ENCODE peak calls at places on chromosomes 12 and 14, in eight cellular contexts. U is activated T-cell treated with anti-CD3 and anti-CD28 coated beads for 48 hours, V is T1000, Q is skeletal muscle cell, O is KBM-7, S is HS-27A, H is breast epithelium, L is astrocyte of the cerebellum. D is an unnamed sample.

GRCh38 chr12:100027671-100028070 is 42.9 kb upstream of the ANKS1B start:
- DNase-seq in U (no peak), V (no peak), Q (no peak), O (no peak), S (no peak), H (no peak), L (no peak), D (no peak)

GRCh38 chr14:61630399-61630798 is 64.9 kb upstream of the HIF1A start:
- DNase-seq in U (no peak), V (no peak), Q (no peak), O (no peak), S (no peak), H (no peak), L (no peak), D (no peak)

GRCh38 chr14:23153891-23154796 is 29.3 kb downstream of the SLC7A8 start:
- DNase-seq in U (no peak), V (no peak), Q (peak), O (peak), S (no peak), H (peak), L (no peak), D (no peak)

GRCh38 chr12:65568517-65568916 is 255.8 kb upstream of the HMGA2 start:
- DNase-seq in U (no peak), V (no peak), Q (peak), O (no peak), S (peak), H (no peak), L (peak), D (no peak)

GRCh38 chr12:56084958-56085543 is 5.1 kb downstream of the ERBB3 start:
- DNase-seq in U (peak), V (no peak), Q (no peak), O (peak), S (no peak), H (no peak), L (no peak), D (peak)

GRCh38 chr14:105193916-105194782 is 13.0 kb upstream of the NUDT14 start:
- DNase-seq in U (no peak), V (no peak), Q (no peak), O (no peak), S (no peak), H (no peak), L (no peak), D (no peak)

GRCh38 chr12:541676-542289 is 82.0 kb downstream of the B4GALNT3 start:
- DNase-seq in U (no peak), V (no peak), Q (no peak), O (no peak), S (no peak), H (no peak), L (no peak), D (no peak)

GRCh38 chr14:106417224-106418049 is 891.1 kb downstream of the TMEM121 start:
- DNase-seq in U (peak), V (no peak), Q (no peak), O (peak), S (no peak), H (no peak), L (no peak), D (no peak)

GRCh38 chr12:29591140-29592020 is 93.9 kb upstream of the OVCH1 start:
- DNase-seq in U (no peak), V (no peak), Q (no peak), O (no peak), S (no peak), H (no peak), L (no peak), D (no peak)

GRCh38 chr14:103899316-103899715 is 28.9 kb upstream of the TDRD9 start:
- DNase-seq in U (no peak), V (no peak), Q (no peak), O (no peak), S (no peak), H (no peak), L (no peak), D (no peak)

GRCh38 chr14:53927171-53927570 is 29.5 kb downstream of the BMP4 start:
- DNase-seq in U (no peak), V (peak), Q (peak), O (no peak), S (peak), H (no peak), L (no peak), D (peak)

GRCh38 chr12:48286665-48287064 is 64.1 kb downstream of the ZNF641 start:
- DNase-seq in U (no peak), V (no peak), Q (no peak), O (peak), S (no peak), H (no peak), L (no peak), D (no peak)

GRCh38 chr14:35229495-35230089 is 62.6 kb upstream of the PSMA6 start:
- DNase-seq in U (no peak), V (no peak), Q (no peak), O (peak), S (peak), H (no peak), L (no peak), D (no peak)

GRCh38 chr14:102209224-102209966 is 69.7 kb downstream of the WDR20 start:
- DNase-seq in U (no peak), V (no peak), Q (no peak), O (no peak), S (no peak), H (no peak), L (no peak), D (peak)

GRCh38 chr12:21831671-21832357 is 57.3 kb upstream of the KCNJ8 start:
- DNase-seq in U (no peak), V (no peak), Q (peak), O (no peak), S (no peak), H (no peak), L (no peak), D (peak)